ENCODE peak calls at places on chromosomes 6 and 20, in four cellular contexts. One of them, this sample, is unnamed. For H3K4me1, the result is how much of the 10 kb centered on the place peaks cover.

GRCh38 chr20:23435675-23436539 is 3.6 kb upstream of the CSTL1 start:
- DNase-seq in cardiac muscle cell: no peak
- DNase-seq in A549: no peak
- DNase-seq in spleen: no peak
- DNase-seq in this sample: no peak

GRCh38 chr20:22999756-23000155 is 35.4 kb upstream of the SSTR4 start:
- DNase-seq in A549: peak
- DNase-seq in spleen: no peak
- DNase-seq in cardiac muscle cell: no peak
- DNase-seq in this sample: no peak

GRCh38 chr6:16157909-16158308 is 29.0 kb downstream of the MYLIP start:
- DNase-seq in A549: no peak
- DNase-seq in spleen: no peak
- DNase-seq in cardiac muscle cell: peak
- DNase-seq in this sample: no peak

GRCh38 chr6:27871919-27872633 is 40.1 kb downstream of the OR2B2 start:
- DNase-seq in A549: peak
- DNase-seq in cardiac muscle cell: peak
- DNase-seq in spleen: peak
- DNase-seq in this sample: no peak

GRCh38 chr6:18513253-18513798 is 126.2 kb downstream of the RNF144B start:
- DNase-seq in A549: no peak
- DNase-seq in cardiac muscle cell: no peak
- DNase-seq in spleen: no peak
- DNase-seq in this sample: no peak

GRCh38 chr20:7240490-7240889 is 473.0 kb downstream of the BMP2 start:
- DNase-seq in A549: no peak
- DNase-seq in spleen: no peak
- DNase-seq in cardiac muscle cell: no peak
- DNase-seq in this sample: no peak

GRCh38 chr20:51216850-51217249 is 193.9 kb upstream of the KCNG1 start:
- DNase-seq in cardiac muscle cell: no peak
- DNase-seq in spleen: no peak
- DNase-seq in A549: no peak
- DNase-seq in this sample: no peak

GRCh38 chr20:24314053-24314452 is 155.4 kb upstream of the SYNDIG1 start:
- DNase-seq in A549: no peak
- DNase-seq in cardiac muscle cell: no peak
- DNase-seq in spleen: no peak
- DNase-seq in this sample: no peak

GRCh38 chr6:161018165-161018564 is 26.6 kb downstream of the MAP3K4 start:
- DNase-seq in spleen: no peak
- DNase-seq in A549: no peak
- DNase-seq in cardiac muscle cell: no peak
- DNase-seq in this sample: no peak

GRCh38 chr20:12835999-12836398 is 172.8 kb upstream of the SPTLC3 start:
- DNase-seq in cardiac muscle cell: no peak
- DNase-seq in spleen: no peak
- DNase-seq in A549: no peak
- DNase-seq in this sample: peak

GRCh38 chr6:12420626-12421025 is 130.5 kb downstream of the EDN1 start:
- DNase-seq in A549: peak
- DNase-seq in spleen: no peak
- DNase-seq in cardiac muscle cell: no peak
- DNase-seq in this sample: no peak

GRCh38 chr6:168385380-168385779 is 55.6 kb upstream of the SMOC2 start:
- DNase-seq in cardiac muscle cell: no peak
- DNase-seq in A549: no peak
- DNase-seq in spleen: no peak
- DNase-seq in this sample: no peak

GRCh38 chr20:36217226-36217625 is 19.1 kb upstream of the AAR2 start:
- DNase-seq in spleen: peak
- DNase-seq in cardiac muscle cell: no peak
- DNase-seq in A549: peak
- DNase-seq in this sample: peak

DNA sequence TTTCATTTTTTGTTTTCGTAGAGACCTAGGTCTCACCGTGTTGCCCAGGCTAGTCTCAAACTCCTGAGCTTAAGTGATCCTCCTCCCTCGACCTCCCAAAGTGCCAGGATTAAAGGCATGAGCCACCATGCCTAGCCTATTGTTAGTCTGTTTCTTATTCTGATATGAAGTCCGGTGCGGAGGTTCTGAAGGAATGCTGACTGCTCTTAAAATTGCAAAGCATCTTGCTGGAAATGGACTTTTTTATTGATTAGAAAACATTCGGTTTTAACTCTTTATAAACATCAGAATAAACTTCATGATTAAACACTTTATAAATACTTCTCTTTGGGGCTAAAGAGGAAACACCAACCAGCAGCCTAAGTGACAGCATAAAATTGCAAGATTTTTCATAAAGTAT is 3.2 kb downstream of the TNFAIP3 start:
- DNase-seq in cardiac muscle cell: no peak
- DNase-seq in spleen: no peak
- DNase-seq in A549: no peak
- DNase-seq in this sample: no peak
- H3K4me1 ChIP-seq in cardiac muscle cell: under half
- H3K4me1 ChIP-seq in spleen: half or more
- H3K4me1 ChIP-seq in A549: under half
- H3K4me1 ChIP-seq in this sample: half or more

GRCh38 chr20:63129376-63129965 is 86.5 kb downstream of the YTHDF1 start:
- DNase-seq in A549: no peak
- DNase-seq in spleen: peak
- DNase-seq in cardiac muscle cell: no peak
- DNase-seq in this sample: no peak

GRCh38 chr20:63130654-63131577 is 85.0 kb downstream of the YTHDF1 start:
- DNase-seq in cardiac muscle cell: no peak
- DNase-seq in spleen: peak
- DNase-seq in A549: no peak
- DNase-seq in this sample: peak

GRCh38 chr20:63128367-63128766 is 87.6 kb downstream of the YTHDF1 start:
- DNase-seq in cardiac muscle cell: no peak
- DNase-seq in spleen: peak
- DNase-seq in A549: no peak
- DNase-seq in this sample: peak

GRCh38 chr20:63128956-63129355 is 87.0 kb downstream of the YTHDF1 start:
- DNase-seq in A549: no peak
- DNase-seq in cardiac muscle cell: no peak
- DNase-seq in spleen: peak
- DNase-seq in this sample: peak

DNA sequence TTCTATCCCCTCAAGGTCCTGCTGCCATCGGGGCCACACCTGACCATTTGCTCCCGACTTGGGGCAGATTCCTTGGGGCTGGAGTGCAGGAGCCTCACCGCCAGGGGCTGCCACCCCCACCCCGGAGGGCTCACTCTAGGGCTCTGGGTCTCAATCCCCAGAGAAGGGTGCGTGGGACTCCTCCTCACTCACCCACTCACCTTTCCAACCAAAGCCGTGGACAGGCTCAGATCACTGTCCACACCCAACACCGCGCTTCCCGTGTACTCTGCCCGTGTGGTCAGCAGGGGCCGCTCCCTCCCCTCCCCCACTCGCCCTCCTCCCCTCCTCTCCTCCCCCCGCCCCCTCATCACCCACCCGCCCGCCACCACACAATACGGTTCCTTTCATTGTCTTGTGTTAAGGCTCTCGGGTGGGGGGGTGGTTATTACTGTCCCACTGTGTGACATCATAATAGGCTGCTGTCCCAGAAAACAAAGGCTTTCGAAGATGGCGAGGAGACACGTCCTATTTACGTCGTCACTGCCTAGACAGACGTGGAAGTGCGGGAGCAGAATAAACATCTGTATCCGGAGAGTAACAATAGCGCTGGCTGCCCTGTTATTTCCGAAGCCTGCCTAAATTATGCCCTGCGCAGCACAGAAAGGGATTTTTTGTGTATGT is 85.8 kb downstream of the YTHDF1 start:
- DNase-seq in spleen: peak
- DNase-seq in cardiac muscle cell: no peak
- DNase-seq in A549: no peak
- DNase-seq in this sample: peak
- H3K4me3 ChIP-seq in spleen: no peak
- H3K4me3 ChIP-seq in cardiac muscle cell: no peak
- H3K4me3 ChIP-seq in A549: no peak
- H3K4me3 ChIP-seq in this sample: no peak

GRCh38 chr6:158645064-158646022 is 800 bp upstream of the DYNLT1 start:
- DNase-seq in spleen: no peak
- DNase-seq in cardiac muscle cell: no peak
- DNase-seq in A549: no peak
- DNase-seq in this sample: no peak
- H3K4me1 ChIP-seq in spleen: under half
- H3K4me1 ChIP-seq in cardiac muscle cell: half or more
- H3K4me1 ChIP-seq in A549: under half
- H3K4me1 ChIP-seq in this sample: under half

GRCh38 chr6:149428606-149429005 is 28.5 kb downstream of the SUMO4 start:
- DNase-seq in cardiac muscle cell: no peak
- DNase-seq in A549: no peak
- DNase-seq in spleen: no peak
- DNase-seq in this sample: no peak

GRCh38 chr6:149433405-149433804 is 33.3 kb downstream of the SUMO4 start:
- DNase-seq in cardiac muscle cell: no peak
- DNase-seq in A549: no peak
- DNase-seq in spleen: no peak
- DNase-seq in this sample: no peak

GRCh38 chr6:149429427-149430360 is 29.6 kb downstream of the SUMO4 start:
- DNase-seq in cardiac muscle cell: no peak
- DNase-seq in A549: no peak
- DNase-seq in spleen: no peak
- DNase-seq in this sample: no peak

GRCh38 chr6:149433901-149434300 is 33.8 kb downstream of the SUMO4 start:
- DNase-seq in A549: no peak
- DNase-seq in spleen: no peak
- DNase-seq in cardiac muscle cell: no peak
- DNase-seq in this sample: no peak

GRCh38 chr6:149431905-149432775 is 32.1 kb downstream of the SUMO4 start:
- DNase-seq in A549: peak
- DNase-seq in cardiac muscle cell: peak
- DNase-seq in spleen: peak
- DNase-seq in this sample: peak
- H3K4me3 ChIP-seq in A549: no peak
- H3K4me3 ChIP-seq in cardiac muscle cell: no peak
- H3K4me3 ChIP-seq in spleen: no peak
- H3K4me3 ChIP-seq in this sample: no peak

GRCh38 chr20:32631916-32632460 is 41.8 kb downstream of the C20orf203 start:
- DNase-seq in A549: no peak
- DNase-seq in cardiac muscle cell: no peak
- DNase-seq in spleen: no peak
- DNase-seq in this sample: peak
- H3K4me1 ChIP-seq in A549: under half
- H3K4me1 ChIP-seq in cardiac muscle cell: under half
- H3K4me1 ChIP-seq in spleen: under half
- H3K4me1 ChIP-seq in this sample: under half

GRCh38 chr20:3175270-3175669 is 1.9 kb upstream of the LZTS3 start:
- DNase-seq in A549: no peak
- DNase-seq in spleen: no peak
- DNase-seq in cardiac muscle cell: no peak
- DNase-seq in this sample: no peak
- H3K4me3 ChIP-seq in A549: peak
- H3K4me3 ChIP-seq in spleen: no peak
- H3K4me3 ChIP-seq in cardiac muscle cell: no peak
- H3K4me3 ChIP-seq in this sample: peak

GRCh38 chr6:36666726-36667591 is 11.6 kb upstream of the CDKN1A start:
- DNase-seq in A549: peak
- DNase-seq in spleen: peak
- DNase-seq in cardiac muscle cell: peak
- DNase-seq in this sample: no peak
- H3K4me1 ChIP-seq in A549: under half
- H3K4me1 ChIP-seq in spleen: under half
- H3K4me1 ChIP-seq in cardiac muscle cell: under half
- H3K4me1 ChIP-seq in this sample: under half

This sample was measured in Caco-2.